ENCODE peak calls at places on chromosomes 2 and 18, in five cellular contexts. D is fibroblast of pulmonary artery; C is CD4-positive, alpha-beta T cell; S is mucosa of descending colon; A is GM12865. B is an unnamed sample.

GRCh38 chr2:111657351-111657975 is 226.5 kb downstream of the ANAPC1 start:
- DNase-seq in D (no peak), A (no peak), C (no peak), S (no peak), B (no peak)

GRCh38 chr2:118309201-118310015 is 221.1 kb downstream of the INSIG2 start:
- DNase-seq in C (no peak), A (no peak), S (no peak), D (no peak), B (peak; percentile 3)

GRCh38 chr2:205333351-205333750 is 348.9 kb upstream of the NRP2 start:
- DNase-seq in C (no peak), D (no peak), S (no peak), A (no peak), B (no peak)

GRCh38 chr18:34121157-34121807 is 103.4 kb downstream of the NOL4 start:
- DNase-seq in A (peak; percentile 15), S (no peak), D (peak; percentile 28), C (no peak), B (no peak)

GRCh38 chr2:199100326-199101110 is 357.2 kb downstream of the SATB2 start:
- DNase-seq in A (no peak), C (no peak), D (no peak), S (no peak), B (no peak)

GRCh38 chr18:52869942-52870907 is 530.2 kb downstream of the DCC start:
- DNase-seq in A (no peak), S (no peak), C (no peak), D (no peak), B (no peak)

GRCh38 chr18:68915066-68915465 is 117.2 kb downstream of the CCDC102B start:
- DNase-seq in A (no peak), D (no peak), S (no peak), C (no peak), B (no peak)

GRCh38 chr2:174300114-174300513 is 34.6 kb upstream of the SP9 start:
- DNase-seq in S (no peak), A (no peak), D (peak; percentile 54), C (no peak), B (no peak)

GRCh38 chr18:36348971-36349417 is 51.5 kb downstream of the FHOD3 start:
- DNase-seq in D (no peak), S (no peak), A (no peak), C (no peak), B (no peak)

GRCh38 chr2:215435809-215436704 is at the start of gene FN1:
- DNase-seq in S (peak; percentile 81), A (peak; percentile 28), C (peak; percentile 33), D (peak; percentile 99), B (peak; percentile 76)

GRCh38 chr2:279956-280654 is 7.8 kb downstream of the ALKAL2 start:
- DNase-seq in S (no peak), A (no peak), D (no peak), C (no peak), B (no peak)

GRCh38 chr2:121197369-121198091 is 87.5 kb downstream of the TFCP2L1 start:
- DNase-seq in S (no peak), D (peak; percentile 57), A (no peak), C (no peak), B (no peak)

GRCh38 chr18:7741640-7742039 is 174.5 kb downstream of the PTPRM start:
- DNase-seq in C (no peak), A (no peak), D (no peak), S (no peak), B (no peak)

GRCh38 chr2:110206056-110206455 is 1.2 kb upstream of the NPHP1 start:
- DNase-seq in S (no peak), D (peak; percentile 39), C (no peak), A (no peak), B (no peak)

GRCh38 chr2:173090291-173090877 is 14.7 kb downstream of the MAP3K20 start:
- DNase-seq in A (no peak), C (no peak), S (no peak), D (peak; percentile 68), B (no peak)

GRCh38 chr2:29174937-29175336 is 59.7 kb downstream of the CLIP4 start:
- DNase-seq in S (no peak), D (no peak), A (no peak), C (no peak), B (no peak)

GRCh38 chr2:71235930-71236587 is 9.2 kb upstream of the PAIP2B start:
- DNase-seq in S (no peak), C (no peak), A (no peak), D (no peak), B (no peak)

GRCh38 chr18:47180765-47181164 is 4.6 kb upstream of the IER3IP1 start:
- DNase-seq in D (no peak), C (no peak), A (no peak), S (no peak), B (no peak)

GRCh38 chr2:109348645-109349554 is 219.9 kb downstream of the SH3RF3 start:
- DNase-seq in C (peak; percentile 69), D (no peak), S (no peak), A (peak; percentile 42), B (peak; percentile 55)

GRCh38 chr2:20855456-20855855 is 32.6 kb upstream of the LDAH start:
- DNase-seq in C (no peak), S (no peak), D (no peak), A (no peak), B (no peak)

GRCh38 chr2:20852670-20853069 is 29.8 kb upstream of the LDAH start:
- DNase-seq in D (no peak), A (no peak), S (no peak), C (no peak), B (no peak)

DNA sequence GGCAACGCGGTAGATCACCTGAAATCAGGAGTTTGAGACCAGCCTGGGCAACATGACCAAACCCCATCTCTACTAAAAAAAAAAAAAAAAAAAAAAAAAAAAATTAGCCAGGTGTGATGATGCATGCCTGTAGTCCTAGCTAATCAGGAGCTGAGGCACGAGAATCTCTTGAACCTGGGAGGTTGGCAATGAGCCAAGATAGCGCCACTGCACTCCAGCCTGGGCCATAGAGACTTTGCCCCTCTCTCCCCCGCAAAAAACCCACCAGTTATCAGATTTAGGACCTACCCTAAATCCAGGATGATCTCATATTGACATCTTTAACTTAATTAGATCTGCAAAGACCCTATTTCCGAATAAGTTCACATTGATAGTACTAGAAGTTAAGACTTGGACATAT is 29.2 kb upstream of the LDAH start:
- DNase-seq in S (no peak), C (no peak), D (no peak), A (no peak), B (no peak)
- TF ChIP-seq CTCF in S (no peak), C (no peak), D (no peak), A (no peak), B (no peak)

GRCh38 chr2:150545931-150546330 is 58.5 kb upstream of the RND3 start:
- DNase-seq in D (no peak), S (no peak), A (no peak), C (no peak), B (no peak)

GRCh38 chr2:150552421-150552820 is 65.0 kb upstream of the RND3 start:
- DNase-seq in D (no peak), A (no peak), S (no peak), C (no peak), B (no peak)

GRCh38 chr2:150544731-150545130 is 57.3 kb upstream of the RND3 start:
- DNase-seq in C (no peak), A (no peak), S (no peak), D (peak; percentile 36), B (no peak)

GRCh38 chr2:150549381-150549780 is 61.9 kb upstream of the RND3 start:
- DNase-seq in A (no peak), S (no peak), D (peak; percentile 33), C (no peak), B (no peak)

DNA sequence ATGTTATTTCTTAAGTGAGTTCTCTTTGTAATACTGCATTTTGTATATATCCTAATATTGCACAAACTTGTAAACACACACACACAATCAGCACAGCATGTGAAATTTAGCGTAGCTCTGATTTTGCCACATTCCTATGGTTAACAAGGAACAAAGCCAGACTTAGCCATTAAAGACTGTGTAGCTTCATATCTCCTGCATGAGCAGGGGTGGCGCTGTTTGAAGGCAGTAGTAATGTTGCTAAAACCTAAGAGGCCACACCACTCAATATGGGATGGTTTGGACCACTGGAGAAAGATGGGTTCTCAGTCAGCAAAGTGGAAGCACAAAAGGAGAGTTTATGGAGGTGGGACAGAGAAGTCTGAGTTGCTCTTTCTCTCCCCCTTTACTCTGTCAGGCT is 61.1 kb upstream of the RND3 start:
- DNase-seq in C (no peak), A (peak; percentile 12), S (peak; percentile 7), D (peak; percentile 41), B (peak; percentile 4)
- TF ChIP-seq CTCF in C (no peak), A (peak; percentile 44), S (no peak), D (peak; percentile 51), B (no peak)

GRCh38 chr2:180046202-180046601 is 39.1 kb upstream of the CWC22 start:
- DNase-seq in C (no peak), A (no peak), D (no peak), S (no peak), B (no peak)

GRCh38 chr2:180038997-180039396 is 31.9 kb upstream of the CWC22 start:
- DNase-seq in D (no peak), C (no peak), S (no peak), A (no peak), B (no peak)

DNA sequence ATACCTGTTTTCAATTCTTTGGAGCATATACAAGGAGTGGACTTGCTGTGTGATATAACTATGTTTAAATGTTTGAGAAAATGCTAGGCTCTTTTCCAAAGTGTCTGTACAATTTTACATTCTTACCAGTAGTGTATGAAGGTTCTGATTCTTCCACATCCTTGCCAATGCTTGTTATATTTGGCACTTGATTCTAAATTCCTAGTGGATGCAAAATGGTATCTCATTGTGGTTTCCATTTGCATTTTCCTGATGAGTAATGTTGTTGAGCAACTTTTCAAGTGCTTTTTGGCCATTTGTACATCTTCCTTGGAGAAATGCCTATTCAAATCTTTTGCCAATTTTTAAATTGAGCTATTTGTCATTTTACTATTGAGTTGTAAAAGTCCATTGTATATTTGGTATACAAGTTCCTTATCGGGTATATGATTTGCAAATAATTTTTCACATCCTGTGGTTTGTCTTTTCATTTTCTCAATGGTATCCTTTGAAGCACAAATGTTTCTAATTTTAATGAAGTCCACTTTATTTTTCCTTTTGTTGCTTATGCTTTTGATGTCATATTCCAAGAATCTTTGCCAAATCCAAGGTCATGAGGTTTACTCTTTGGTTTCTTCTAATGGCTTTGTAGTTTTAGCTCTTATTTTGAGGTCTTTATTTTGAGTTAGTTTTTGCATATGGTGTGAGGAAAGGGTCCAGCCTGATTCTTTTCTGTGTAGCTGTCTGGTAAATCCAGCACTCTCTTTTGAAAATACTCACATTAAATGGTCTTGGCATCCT is 33.2 kb upstream of the CWC22 start:
- DNase-seq in D (peak; percentile 98), C (no peak), A (no peak), S (no peak), B (no peak)
- TF ChIP-seq CTCF in D (peak; percentile 43), C (no peak), A (no peak), S (no peak), B (no peak)

GRCh38 chr2:224751996-224752698 is 36.0 kb upstream of the CCDC195 start:
- DNase-seq in D (no peak), S (no peak), C (no peak), A (no peak), B (no peak)

GRCh38 chr2:224747765-224748164 is 31.6 kb upstream of the CCDC195 start:
- DNase-seq in S (no peak), C (no peak), D (no peak), A (no peak), B (no peak)

GRCh38 chr2:224754129-224754528 is 38.0 kb upstream of the CCDC195 start:
- DNase-seq in C (no peak), S (no peak), D (peak; percentile 87), A (no peak), B (no peak)

DNA sequence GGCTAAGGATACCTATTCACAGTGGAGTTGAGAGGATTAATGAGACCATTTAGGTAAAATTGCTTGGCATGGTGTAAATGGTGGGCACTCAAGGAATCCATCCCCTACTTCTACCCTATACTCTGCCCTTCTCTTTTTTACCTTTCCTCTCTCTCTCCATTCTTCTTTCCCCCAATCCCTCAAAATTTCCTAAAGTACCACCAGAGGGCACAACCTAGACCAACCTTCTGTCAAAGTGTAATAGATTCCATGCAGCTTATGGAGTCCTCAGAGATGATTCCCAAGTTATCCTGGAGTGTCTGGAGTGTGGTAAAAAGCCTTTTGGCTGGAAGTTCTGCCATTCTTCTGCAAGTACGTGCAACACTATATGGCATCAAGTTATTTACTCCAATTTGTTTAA is 33.0 kb upstream of the CCDC195 start:
- DNase-seq in A (no peak), C (no peak), D (peak; percentile 13), S (no peak), B (no peak)
- TF ChIP-seq CTCF in A (no peak), C (no peak), D (peak; percentile 40), S (no peak), B (no peak)

B was measured in activated CD8-positive, alpha-beta T cell treated with anti-CD3 and anti-CD28 coated beads for 36 hours.